ENCODE peak calls at places on chromosomes 3 and 15, in six cellular contexts. N is colonic mucosa, E is choroid plexus epithelial cell, Z is lower leg skin, C is cardiac muscle cell, L is GM13976. X is an unnamed sample.

GRCh38 chr3:55204417-55204816 is 276.6 kb upstream of the LRTM1 start:
- DNase-seq in N (no peak), E (no peak), Z (no peak), C (peak), L (no peak), X (no peak)

GRCh38 chr3:115836944-115837343 is 213.6 kb downstream of the GAP43 start:
- DNase-seq in N (no peak), E (peak), Z (no peak), C (peak), L (peak), X (no peak)

GRCh38 chr15:96337991-96338771 is 7.7 kb downstream of the NR2F2 start:
- DNase-seq in N (peak), E (peak), Z (no peak), C (peak), L (no peak), X (no peak)

GRCh38 chr15:42275780-42276395 is 2.7 kb upstream of the TMEM87A start:
- DNase-seq in N (no peak), E (no peak), Z (no peak), C (peak), L (no peak), X (no peak)

GRCh38 chr15:64847016-64847415 is 5.3 kb downstream of the PLEKHO2 start:
- DNase-seq in N (no peak), E (no peak), Z (no peak), C (no peak), L (no peak), X (no peak)

GRCh38 chr15:73388256-73388781 is 19.6 kb upstream of the HCN4 start:
- DNase-seq in N (no peak), E (peak), Z (no peak), C (peak), L (no peak), X (no peak)

GRCh38 chr3:51024765-51025681 is 350.3 kb downstream of the DOCK3 start:
- DNase-seq in N (peak), E (no peak), Z (no peak), C (no peak), L (no peak), X (no peak)

GRCh38 chr3:38650248-38650940 is 907 bp upstream of the SCN5A start:
- DNase-seq in N (no peak), E (no peak), Z (peak), C (no peak), L (peak), X (no peak)

GRCh38 chr15:70013647-70014310 is 83.9 kb downstream of the TLE3 start:
- DNase-seq in N (no peak), E (no peak), Z (no peak), C (no peak), L (no peak), X (no peak)

GRCh38 chr15:33506781-33507180 is 196.0 kb downstream of the RYR3 start:
- DNase-seq in N (no peak), E (peak), Z (no peak), C (no peak), L (no peak), X (no peak)

GRCh38 chr3:22450785-22451400 is 699.9 kb upstream of the ZNF385D start:
- DNase-seq in N (no peak), E (peak), Z (no peak), C (peak), L (no peak), X (no peak)

GRCh38 chr3:106336619-106337018 is 467.8 kb upstream of the CBLB start:
- DNase-seq in N (no peak), E (no peak), Z (no peak), C (no peak), L (no peak), X (no peak)

GRCh38 chr3:77039606-77040553 is at the start of gene ROBO2:
- DNase-seq in N (peak), E (peak), Z (peak), C (peak), L (peak), X (no peak)

GRCh38 chr15:77419050-77419835 is 661 bp downstream of the PEAK1 start:
- DNase-seq in N (peak), E (peak), Z (peak), C (peak), L (peak), X (no peak)
- TF ChIP-seq CTCF in N (no peak), E (peak), Z (no peak), C (peak), L (peak), X (no peak)

DNA sequence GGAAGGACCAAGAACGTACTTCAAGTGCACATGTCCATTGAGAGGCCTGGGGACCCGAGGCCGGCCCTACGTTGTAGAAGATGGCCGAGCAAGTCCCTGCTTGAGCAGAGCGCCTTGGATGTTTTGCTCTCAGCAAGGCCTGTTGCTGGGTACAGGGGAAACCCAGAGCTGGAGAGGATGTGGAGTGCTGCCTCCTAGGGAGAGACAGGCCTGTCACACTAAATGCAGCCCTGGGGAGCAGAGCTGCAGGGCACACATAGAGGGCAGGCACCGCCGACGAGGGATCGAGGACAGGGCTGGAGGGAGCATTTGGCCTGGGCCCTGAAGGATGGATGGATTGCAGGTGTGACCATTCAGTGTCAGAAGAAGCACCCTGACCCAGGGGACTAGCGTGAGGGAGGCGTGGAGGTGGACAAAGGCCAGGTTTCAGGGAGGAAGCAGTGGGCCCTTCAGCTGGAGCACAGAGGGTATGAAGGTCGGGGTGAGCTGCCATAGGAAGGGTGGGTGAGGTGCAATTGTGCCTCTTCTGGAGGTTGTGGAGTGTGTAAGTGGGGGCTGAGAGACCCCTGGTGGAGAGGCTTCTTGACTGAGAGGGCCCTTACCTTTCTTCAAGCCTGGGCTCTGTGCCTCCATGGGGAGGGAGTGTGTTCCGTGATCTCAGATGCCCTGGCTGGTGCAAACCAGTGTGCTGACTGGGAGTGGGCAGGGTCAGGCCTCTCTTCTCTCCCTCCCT is 142.4 kb downstream of the CHDH start:
- DNase-seq in N (no peak), E (no peak), Z (peak), C (no peak), L (no peak), X (no peak)
- TF ChIP-seq CTCF in N (no peak), E (no peak), Z (no peak), C (no peak), L (no peak), X (no peak)

DNA sequence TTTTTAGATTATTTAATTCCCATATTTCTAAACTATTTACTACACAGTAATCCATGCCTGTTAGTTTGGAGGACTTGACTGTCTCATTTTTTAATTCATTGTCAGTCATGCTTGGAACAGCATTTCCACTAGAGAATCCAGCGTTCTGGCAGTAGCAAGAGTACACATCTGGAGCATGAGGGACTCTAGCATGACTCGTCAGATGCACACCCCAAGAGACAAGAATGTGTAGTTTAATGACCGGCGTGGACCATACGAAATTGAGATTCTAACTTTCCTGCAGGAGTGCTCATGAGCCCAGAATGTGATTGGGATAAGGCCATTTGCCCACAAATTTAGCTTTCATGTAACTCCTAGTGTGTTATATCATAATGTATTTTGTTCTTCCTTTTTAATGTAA is 48.9 kb downstream of the ASB7 start:
- DNase-seq in N (no peak), E (no peak), Z (no peak), C (peak), L (no peak), X (no peak)
- TF ChIP-seq CTCF in N (no peak), E (peak), Z (no peak), C (no peak), L (no peak), X (no peak)

GRCh38 chr15:48086582-48086981 is 34.2 kb upstream of the SLC24A5 start:
- DNase-seq in N (no peak), E (peak), Z (no peak), C (peak), L (no peak), X (no peak)

GRCh38 chr15:48086162-48086561 is 34.6 kb upstream of the SLC24A5 start:
- DNase-seq in N (no peak), E (no peak), Z (no peak), C (no peak), L (no peak), X (no peak)

GRCh38 chr15:48089664-48090063 is 31.1 kb upstream of the SLC24A5 start:
- DNase-seq in N (no peak), E (no peak), Z (no peak), C (no peak), L (no peak), X (no peak)

GRCh38 chr15:48087844-48088243 is 32.9 kb upstream of the SLC24A5 start:
- DNase-seq in N (no peak), E (no peak), Z (no peak), C (no peak), L (no peak), X (no peak)

DNA sequence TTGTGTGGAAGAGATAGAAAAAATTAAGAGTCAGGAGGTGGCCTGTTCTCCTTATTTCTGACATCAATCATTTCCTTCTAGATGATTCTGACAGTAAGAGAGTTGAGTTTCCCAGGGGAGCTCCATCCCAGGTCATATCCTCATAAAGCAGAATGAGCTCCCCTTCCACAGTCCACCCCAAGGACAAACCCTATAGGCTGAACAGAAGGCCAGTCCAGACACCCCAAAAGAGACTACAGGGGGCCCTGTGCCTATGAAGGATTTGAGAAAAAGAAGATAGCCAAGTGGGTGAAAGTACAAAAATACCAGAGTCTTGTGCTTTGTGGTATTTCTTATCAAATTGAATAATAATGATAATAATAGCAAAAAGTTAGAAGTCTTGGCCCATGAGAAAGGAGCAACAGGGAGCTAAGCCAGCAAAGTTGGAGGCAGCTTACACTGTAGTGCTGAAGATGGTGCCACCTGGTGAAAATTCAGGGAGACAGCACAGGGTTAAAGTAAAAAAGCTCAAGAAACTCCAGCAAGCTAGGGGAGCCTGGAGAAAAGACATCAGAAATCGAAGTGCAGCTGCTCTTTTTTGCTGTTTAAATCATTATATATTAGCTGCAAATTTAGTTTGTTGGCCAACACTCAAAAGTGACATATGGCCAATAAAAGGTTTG is 35.9 kb upstream of the SLC24A5 start:
- DNase-seq in N (no peak), E (peak), Z (no peak), C (peak), L (peak), X (no peak)
- TF ChIP-seq CTCF in N (peak), E (peak), Z (no peak), C (peak), L (peak), X (no peak)

DNA sequence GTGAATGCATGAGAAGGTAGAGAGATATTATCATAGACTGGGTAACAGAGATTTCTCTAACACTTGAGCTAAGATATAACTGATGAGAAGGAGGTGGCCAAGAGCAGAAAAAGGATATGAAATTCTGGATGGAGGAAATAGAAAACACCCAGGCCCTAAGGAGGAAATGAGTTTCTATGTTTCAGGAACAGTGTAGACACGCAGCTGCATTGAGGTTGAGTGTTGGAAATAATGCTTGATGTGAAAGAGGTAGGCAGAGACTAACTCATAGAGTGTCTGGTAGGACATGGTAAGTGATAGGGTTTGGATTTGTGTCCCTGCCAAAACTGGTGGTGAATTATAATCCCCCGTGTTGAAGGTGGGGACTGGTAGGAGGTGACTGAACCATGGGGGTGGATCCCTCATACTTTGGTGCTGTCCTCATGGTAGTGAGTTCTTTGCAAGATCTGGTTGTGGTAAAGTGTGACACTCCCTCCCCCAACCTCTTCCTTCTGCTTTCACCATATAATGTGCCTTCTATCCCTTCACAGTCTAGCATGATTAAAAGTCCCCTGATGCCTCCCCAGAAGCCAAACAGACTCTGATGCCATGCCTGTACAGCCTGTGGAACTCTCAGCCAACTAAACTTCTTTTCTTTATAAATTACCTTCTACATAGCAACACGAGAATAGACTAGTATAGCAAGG is 787.3 kb downstream of the EDEM1 start:
- DNase-seq in N (no peak), E (no peak), Z (no peak), C (no peak), L (no peak), X (no peak)
- TF ChIP-seq CTCF in N (no peak), E (no peak), Z (no peak), C (no peak), L (no peak), X (no peak)

GRCh38 chr3:102791641-102792589 is 357.1 kb downstream of the ZPLD1 start:
- DNase-seq in N (no peak), E (peak), Z (no peak), C (no peak), L (no peak), X (no peak)
- TF ChIP-seq CTCF in N (no peak), E (no peak), Z (no peak), C (no peak), L (no peak), X (no peak)

GRCh38 chr15:43795197-43795596 is 3.1 kb downstream of the SERF2 start:
- DNase-seq in N (no peak), E (no peak), Z (no peak), C (no peak), L (no peak), X (no peak)

GRCh38 chr15:43794269-43795037 is 2.3 kb downstream of the SERF2 start:
- DNase-seq in N (no peak), E (peak), Z (no peak), C (peak), L (no peak), X (no peak)

GRCh38 chr15:43791993-43792760 is at the start of gene SERF2:
- DNase-seq in N (peak), E (peak), Z (peak), C (peak), L (peak), X (peak)

GRCh38 chr15:43793647-43794046 is 1.5 kb downstream of the SERF2 start:
- DNase-seq in N (no peak), E (no peak), Z (no peak), C (no peak), L (no peak), X (no peak)

DNA sequence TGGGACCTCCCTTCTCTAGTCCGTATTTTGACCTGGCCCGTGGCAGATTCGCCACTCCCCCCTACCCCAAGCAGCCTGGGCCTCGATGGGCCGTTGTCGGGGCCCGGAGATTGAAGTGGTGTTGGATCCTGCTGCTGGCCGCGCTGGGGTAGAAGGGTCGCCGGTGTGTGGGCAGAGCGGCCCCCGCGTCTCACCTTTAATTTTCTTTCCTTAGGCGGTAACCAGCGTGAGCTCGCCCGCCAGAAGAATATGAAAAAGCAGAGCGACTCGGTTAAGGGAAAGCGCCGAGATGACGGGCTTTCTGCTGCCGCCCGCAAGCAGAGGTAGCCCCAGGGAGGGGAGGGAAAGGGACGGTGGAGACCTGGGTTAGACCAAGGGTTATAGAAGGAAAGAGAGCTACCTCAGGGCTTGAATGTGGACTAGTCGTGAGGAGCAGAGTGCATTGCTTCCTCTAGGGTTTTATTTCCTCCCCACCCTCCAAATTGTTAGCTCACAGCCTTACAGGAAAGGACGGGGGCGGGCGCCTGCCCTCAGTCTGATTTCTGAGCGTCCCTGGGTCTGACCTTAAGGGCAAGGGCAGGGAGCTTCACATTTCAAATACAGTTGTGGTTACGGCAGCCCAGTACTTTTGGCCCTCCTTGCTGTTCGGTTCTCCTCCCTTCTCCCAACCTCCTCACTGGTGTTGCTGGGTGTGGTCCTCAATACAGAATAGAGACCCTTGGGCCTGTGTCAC is 807 bp downstream of the SERF2 start:
- DNase-seq in N (peak), E (peak), Z (no peak), C (peak), L (peak), X (no peak)
- TF ChIP-seq CTCF in N (no peak), E (peak), Z (no peak), C (peak), L (no peak), X (peak)

X was measured in esophagus squamous epithelium.